ENCODE peak calls at places on chromosomes 7 and 10, in nine cellular contexts. J, M, O, V, F, P, I, Y and S are unnamed samples.

GRCh38 chr10:338176-339037 is 203.2 kb downstream of the ZMYND11 start:
- DNase-seq in J (no peak), M (no peak), O (peak; percentile 1), V (no peak), F (no peak), P (no peak), I (no peak), Y (no peak), S (no peak)

GRCh38 chr7:8063706-8064297 is 95.2 kb downstream of the GLCCI1 start:
- DNase-seq in J (no peak), M (no peak), O (peak; percentile 68), V (no peak), F (no peak), P (no peak), I (no peak), Y (no peak), S (no peak)

GRCh38 chr10:76248781-76249180 is 817.4 kb downstream of the LRMDA start:
- DNase-seq in J (no peak), M (no peak), O (no peak), V (no peak), F (no peak), P (no peak), I (no peak), Y (no peak), S (no peak)

GRCh38 chr7:30473903-30474302 is 4.7 kb downstream of the NOD1 start:
- DNase-seq in J (no peak), M (no peak), O (no peak), V (no peak), F (no peak), P (no peak), I (no peak), Y (no peak), S (no peak)

GRCh38 chr10:30882281-30882680 is 149.4 kb downstream of the ZNF438 start:
- DNase-seq in J (no peak), M (no peak), O (no peak), V (no peak), F (no peak), P (no peak), I (no peak), Y (no peak), S (no peak)

GRCh38 chr10:80452688-80453391 is 1.3 kb upstream of the TSPAN14 start:
- DNase-seq in J (no peak), M (no peak), O (no peak), V (no peak), F (no peak), P (no peak), I (no peak), Y (peak; percentile 51), S (no peak)

GRCh38 chr10:119288574-119289001 is 81.2 kb downstream of the GRK5 start:
- DNase-seq in J (no peak), M (no peak), O (no peak), V (no peak), F (no peak), P (no peak), I (no peak), Y (no peak), S (no peak)

GRCh38 chr10:114526497-114527238 is 122.4 kb upstream of the AFAP1L2 start:
- DNase-seq in J (no peak), M (peak; percentile 63), O (peak; percentile 55), V (peak; percentile 94), F (peak; percentile 45), P (peak; percentile 86), I (peak; percentile 78), Y (peak; percentile 83), S (no peak)

GRCh38 chr10:133355991-133356390 is 1.8 kb downstream of the FUOM start:
- DNase-seq in J (no peak), M (no peak), O (no peak), V (no peak), F (no peak), P (no peak), I (no peak), Y (no peak), S (no peak)

GRCh38 chr10:33336606-33337334 is 2.3 kb upstream of the NRP1 start:
- DNase-seq in J (peak; percentile 55), M (peak; percentile 9), O (no peak), V (no peak), F (peak; percentile 41), P (no peak), I (peak; percentile 77), Y (peak; percentile 38), S (no peak)

GRCh38 chr10:29377333-29377961 is 88.6 kb downstream of the LYZL1 start:
- DNase-seq in J (peak; percentile 59), M (no peak), O (no peak), V (no peak), F (peak; percentile 45), P (no peak), I (no peak), Y (no peak), S (no peak)

GRCh38 chr10:80444646-80445319 is 9.3 kb upstream of the TSPAN14 start:
- DNase-seq in J (peak; percentile 56), M (peak; percentile 47), O (no peak), V (peak; percentile 90), F (peak; percentile 66), P (peak; percentile 70), I (no peak), Y (peak; percentile 52), S (no peak)

GRCh38 chr7:135510603-135511183 is 791 bp upstream of the CNOT4 start:
- DNase-seq in J (no peak), M (no peak), O (no peak), V (no peak), F (no peak), P (no peak), I (no peak), Y (no peak), S (no peak)

GRCh38 chr7:30933124-30933893 is 21.7 kb downstream of the AQP1 start:
- DNase-seq in J (peak; percentile 80), M (no peak), O (no peak), V (peak; percentile 41), F (no peak), P (no peak), I (no peak), Y (peak; percentile 9), S (no peak)

GRCh38 chr10:65571011-65571570 is 1354.7 kb upstream of the LRRTM3 start:
- DNase-seq in J (peak; percentile 2), M (no peak), O (no peak), V (no peak), F (no peak), P (no peak), I (no peak), Y (no peak), S (no peak)

GRCh38 chr10:30154126-30154525 is 94.7 kb upstream of the JCAD start:
- DNase-seq in J (no peak), M (no peak), O (no peak), V (no peak), F (no peak), P (no peak), I (no peak), Y (no peak), S (no peak)

GRCh38 chr10:86871563-86872183 is 85.7 kb downstream of the MMRN2 start:
- DNase-seq in J (no peak), M (no peak), O (no peak), V (no peak), F (no peak), P (no peak), I (no peak), Y (no peak), S (no peak)

GRCh38 chr7:22393825-22394458 is 37.0 kb upstream of the RAPGEF5 start:
- DNase-seq in J (no peak), M (no peak), O (no peak), V (no peak), F (no peak), P (no peak), I (no peak), Y (no peak), S (no peak)

GRCh38 chr7:42214063-42214679 is 22.8 kb downstream of the GLI3 start:
- DNase-seq in J (no peak), M (no peak), O (no peak), V (no peak), F (no peak), P (no peak), I (no peak), Y (no peak), S (no peak)

GRCh38 chr7:101731502-101732084 is 85.8 kb upstream of the CUX1 start:
- DNase-seq in J (no peak), M (no peak), O (no peak), V (no peak), F (no peak), P (no peak), I (no peak), Y (no peak), S (no peak)

GRCh38 chr7:45663965-45664623 is 89.9 kb downstream of the ADCY1 start:
- DNase-seq in J (no peak), M (no peak), O (no peak), V (peak; percentile 19), F (no peak), P (no peak), I (peak; percentile 43), Y (no peak), S (no peak)

GRCh38 chr7:3243680-3244079 is 57.4 kb upstream of the SDK1 start:
- DNase-seq in J (no peak), M (no peak), O (no peak), V (no peak), F (no peak), P (no peak), I (no peak), Y (no peak), S (no peak)

GRCh38 chr10:96692427-96692826 is 27.9 kb downstream of the PIK3AP1 start:
- DNase-seq in J (no peak), M (no peak), O (no peak), V (no peak), F (no peak), P (no peak), I (no peak), Y (no peak), S (no peak)

GRCh38 chr10:8352696-8353095 is 298.2 kb downstream of the GATA3 start:
- DNase-seq in J (no peak), M (no peak), O (no peak), V (no peak), F (no peak), P (no peak), I (no peak), Y (no peak), S (no peak)

GRCh38 chr7:100856871-100857282 is 4.4 kb downstream of the SLC12A9 start:
- DNase-seq in J (no peak), M (no peak), O (no peak), V (no peak), F (no peak), P (no peak), I (no peak), Y (no peak), S (no peak)

GRCh38 chr7:85896531-85896930 is 709.7 kb upstream of the SEMA3D start:
- DNase-seq in J (no peak), M (no peak), O (no peak), V (no peak), F (no peak), P (no peak), I (no peak), Y (no peak), S (no peak)

GRCh38 chr7:41925946-41926345 is 223.1 kb upstream of the INHBA start:
- DNase-seq in J (no peak), M (no peak), O (no peak), V (no peak), F (no peak), P (no peak), I (no peak), Y (no peak), S (no peak)

GRCh38 chr10:114083040-114083439 is 39.4 kb downstream of the ADRB1 start:
- DNase-seq in J (no peak), M (no peak), O (no peak), V (no peak), F (no peak), P (no peak), I (no peak), Y (no peak), S (no peak)

GRCh38 chr10:18616337-18616736 is 35.0 kb downstream of the NSUN6 start:
- DNase-seq in J (no peak), M (no peak), O (no peak), V (no peak), F (no peak), P (no peak), I (no peak), Y (no peak), S (no peak)

GRCh38 chr10:5963071-5963470 is 14.3 kb downstream of the IL15RA start:
- DNase-seq in J (no peak), M (no peak), O (no peak), V (no peak), F (no peak), P (no peak), I (no peak), Y (no peak), S (no peak)